ENCODE peak calls at places on chromosomes 5 and 9, in seven cellular contexts. One of them, this sample, is unnamed.

GRCh38 chr5:168525856-168526255 is 3.2 kb upstream of the FBLL1 start:
- DNase-seq in lung: no peak
- DNase-seq in GM12865: no peak
- DNase-seq in NCI-H1092: no peak
- DNase-seq in H1: no peak
- DNase-seq in upper lobe of left lung: no peak
- DNase-seq in HTR-8/SVneo: no peak
- DNase-seq in this sample: no peak

GRCh38 chr9:89597711-89598707 is 6.8 kb upstream of the GADD45G start:
- DNase-seq in lung: peak; percentile 54
- DNase-seq in GM12865: peak; percentile 73
- DNase-seq in NCI-H1092: peak; percentile 46
- DNase-seq in H1: peak; percentile 82
- DNase-seq in upper lobe of left lung: peak; percentile 44
- DNase-seq in HTR-8/SVneo: peak; percentile 27
- DNase-seq in this sample: peak; percentile 61

GRCh38 chr5:150053231-150053626 is 33.1 kb downstream of the CSF1R start:
- DNase-seq in lung: no peak
- DNase-seq in GM12865: no peak
- DNase-seq in NCI-H1092: no peak
- DNase-seq in H1: no peak
- DNase-seq in upper lobe of left lung: peak; percentile 45
- DNase-seq in HTR-8/SVneo: peak; percentile 39
- DNase-seq in this sample: no peak

GRCh38 chr9:17135578-17135904 is 701 bp downstream of the CNTLN start:
- DNase-seq in lung: no peak
- DNase-seq in GM12865: no peak
- DNase-seq in NCI-H1092: no peak
- DNase-seq in H1: no peak
- DNase-seq in upper lobe of left lung: peak; percentile 22
- DNase-seq in HTR-8/SVneo: no peak
- DNase-seq in this sample: peak; percentile 18

GRCh38 chr5:35029333-35029732 is 18.4 kb downstream of the AGXT2 start:
- DNase-seq in lung: no peak
- DNase-seq in GM12865: no peak
- DNase-seq in NCI-H1092: no peak
- DNase-seq in H1: no peak
- DNase-seq in upper lobe of left lung: no peak
- DNase-seq in HTR-8/SVneo: no peak
- DNase-seq in this sample: no peak

GRCh38 chr5:95424526-95424925 is 33.4 kb downstream of the FAM81B start:
- DNase-seq in lung: no peak
- DNase-seq in GM12865: no peak
- DNase-seq in NCI-H1092: no peak
- DNase-seq in H1: no peak
- DNase-seq in upper lobe of left lung: no peak
- DNase-seq in HTR-8/SVneo: no peak
- DNase-seq in this sample: no peak

GRCh38 chr5:876398-877365 is 15.9 kb downstream of the BRD9 start:
- DNase-seq in lung: no peak
- DNase-seq in GM12865: no peak
- DNase-seq in NCI-H1092: no peak
- DNase-seq in H1: no peak
- DNase-seq in upper lobe of left lung: no peak
- DNase-seq in HTR-8/SVneo: no peak
- DNase-seq in this sample: no peak

GRCh38 chr5:168020522-168021294 is 270.7 kb upstream of the WWC1 start:
- DNase-seq in lung: no peak
- DNase-seq in GM12865: no peak
- DNase-seq in NCI-H1092: no peak
- DNase-seq in H1: no peak
- DNase-seq in upper lobe of left lung: no peak
- DNase-seq in HTR-8/SVneo: peak; percentile 36
- DNase-seq in this sample: no peak

GRCh38 chr5:114238771-114239313 is 123.0 kb upstream of the KCNN2 start:
- DNase-seq in lung: no peak
- DNase-seq in GM12865: no peak
- DNase-seq in NCI-H1092: no peak
- DNase-seq in H1: no peak
- DNase-seq in upper lobe of left lung: no peak
- DNase-seq in HTR-8/SVneo: no peak
- DNase-seq in this sample: no peak

GRCh38 chr9:134536101-134536900 is 105.3 kb upstream of the COL5A1 start:
- DNase-seq in lung: no peak
- DNase-seq in GM12865: no peak
- DNase-seq in NCI-H1092: no peak
- DNase-seq in H1: no peak
- DNase-seq in upper lobe of left lung: no peak
- DNase-seq in HTR-8/SVneo: peak; percentile 67
- DNase-seq in this sample: no peak

GRCh38 chr9:133979921-133980863 is 11.9 kb downstream of the VAV2 start:
- DNase-seq in lung: no peak
- DNase-seq in GM12865: no peak
- DNase-seq in NCI-H1092: no peak
- DNase-seq in H1: no peak
- DNase-seq in upper lobe of left lung: no peak
- DNase-seq in HTR-8/SVneo: no peak
- DNase-seq in this sample: no peak

GRCh38 chr5:73726071-73726470 is 100.1 kb downstream of the ARHGEF28 start:
- DNase-seq in lung: no peak
- DNase-seq in GM12865: no peak
- DNase-seq in NCI-H1092: no peak
- DNase-seq in H1: no peak
- DNase-seq in upper lobe of left lung: no peak
- DNase-seq in HTR-8/SVneo: no peak
- DNase-seq in this sample: no peak

GRCh38 chr9:114361542-114361941 is 26.2 kb downstream of the AKNA start:
- DNase-seq in lung: no peak
- DNase-seq in GM12865: no peak
- DNase-seq in NCI-H1092: no peak
- DNase-seq in H1: no peak
- DNase-seq in upper lobe of left lung: no peak
- DNase-seq in HTR-8/SVneo: no peak
- DNase-seq in this sample: no peak

GRCh38 chr9:121895836-121896544 is 197.1 kb downstream of the TTLL11 start:
- DNase-seq in lung: no peak
- DNase-seq in GM12865: no peak
- DNase-seq in NCI-H1092: no peak
- DNase-seq in H1: no peak
- DNase-seq in upper lobe of left lung: no peak
- DNase-seq in HTR-8/SVneo: no peak
- DNase-seq in this sample: peak; percentile 48

GRCh38 chr9:24602687-24603352 is 57.1 kb upstream of the IZUMO3 start:
- DNase-seq in lung: no peak
- DNase-seq in GM12865: no peak
- DNase-seq in NCI-H1092: no peak
- DNase-seq in H1: no peak
- DNase-seq in upper lobe of left lung: no peak
- DNase-seq in HTR-8/SVneo: no peak
- DNase-seq in this sample: no peak

GRCh38 chr9:15935661-15936315 is 382.9 kb downstream of the CCDC171 start:
- DNase-seq in lung: no peak
- DNase-seq in GM12865: no peak
- DNase-seq in NCI-H1092: peak; percentile 39
- DNase-seq in H1: no peak
- DNase-seq in upper lobe of left lung: no peak
- DNase-seq in HTR-8/SVneo: no peak
- DNase-seq in this sample: no peak

GRCh38 chr5:73365301-73365853 is 83.2 kb downstream of the FOXD1 start:
- DNase-seq in lung: no peak
- DNase-seq in GM12865: no peak
- DNase-seq in NCI-H1092: no peak
- DNase-seq in H1: no peak
- DNase-seq in upper lobe of left lung: no peak
- DNase-seq in HTR-8/SVneo: no peak
- DNase-seq in this sample: no peak

GRCh38 chr9:116806075-116806474 is 119.0 kb downstream of the TRIM32 start:
- DNase-seq in lung: no peak
- DNase-seq in GM12865: peak; percentile 13
- DNase-seq in NCI-H1092: no peak
- DNase-seq in H1: peak; percentile 55
- DNase-seq in upper lobe of left lung: no peak
- DNase-seq in HTR-8/SVneo: no peak
- DNase-seq in this sample: no peak

GRCh38 chr9:108784128-108784490 is 71.7 kb downstream of the ACTL7B start:
- DNase-seq in lung: no peak
- DNase-seq in GM12865: no peak
- DNase-seq in NCI-H1092: no peak
- DNase-seq in H1: no peak
- DNase-seq in upper lobe of left lung: no peak
- DNase-seq in HTR-8/SVneo: no peak
- DNase-seq in this sample: no peak

GRCh38 chr9:127535834-127536233 is 76.2 kb upstream of the STXBP1 start:
- DNase-seq in lung: no peak
- DNase-seq in GM12865: no peak
- DNase-seq in NCI-H1092: no peak
- DNase-seq in H1: no peak
- DNase-seq in upper lobe of left lung: no peak
- DNase-seq in HTR-8/SVneo: no peak
- DNase-seq in this sample: no peak

GRCh38 chr9:76595645-76596044 is 136.7 kb downstream of the GCNT1 start:
- DNase-seq in lung: no peak
- DNase-seq in GM12865: no peak
- DNase-seq in NCI-H1092: no peak
- DNase-seq in H1: no peak
- DNase-seq in upper lobe of left lung: no peak
- DNase-seq in HTR-8/SVneo: no peak
- DNase-seq in this sample: no peak

GRCh38 chr5:16726538-16726946 is 109.7 kb upstream of the RETREG1 start:
- DNase-seq in lung: no peak
- DNase-seq in GM12865: peak; percentile 43
- DNase-seq in NCI-H1092: no peak
- DNase-seq in H1: no peak
- DNase-seq in upper lobe of left lung: no peak
- DNase-seq in HTR-8/SVneo: no peak
- DNase-seq in this sample: no peak

GRCh38 chr5:103829585-103829984 is 267.0 kb upstream of the NUDT12 start:
- DNase-seq in lung: no peak
- DNase-seq in GM12865: peak; percentile 8
- DNase-seq in NCI-H1092: no peak
- DNase-seq in H1: peak; percentile 66
- DNase-seq in upper lobe of left lung: no peak
- DNase-seq in HTR-8/SVneo: no peak
- DNase-seq in this sample: no peak

GRCh38 chr5:72231989-72232703 is 87.9 kb downstream of the MRPS27 start:
- DNase-seq in lung: no peak
- DNase-seq in GM12865: peak; percentile 40
- DNase-seq in NCI-H1092: no peak
- DNase-seq in H1: no peak
- DNase-seq in upper lobe of left lung: no peak
- DNase-seq in HTR-8/SVneo: no peak
- DNase-seq in this sample: peak; percentile 37

GRCh38 chr5:178237431-178238312 is 5.1 kb upstream of the PHYKPL start:
- DNase-seq in lung: no peak
- DNase-seq in GM12865: no peak
- DNase-seq in NCI-H1092: no peak
- DNase-seq in H1: no peak
- DNase-seq in upper lobe of left lung: no peak
- DNase-seq in HTR-8/SVneo: no peak
- DNase-seq in this sample: no peak

GRCh38 chr5:169547508-169547907 is 36.1 kb upstream of the SPDL1 start:
- DNase-seq in lung: no peak
- DNase-seq in GM12865: no peak
- DNase-seq in NCI-H1092: no peak
- DNase-seq in H1: no peak
- DNase-seq in upper lobe of left lung: no peak
- DNase-seq in HTR-8/SVneo: no peak
- DNase-seq in this sample: no peak

GRCh38 chr9:98530275-98530674 is 178.5 kb downstream of the GABBR2 start:
- DNase-seq in lung: no peak
- DNase-seq in GM12865: no peak
- DNase-seq in NCI-H1092: no peak
- DNase-seq in H1: no peak
- DNase-seq in upper lobe of left lung: no peak
- DNase-seq in HTR-8/SVneo: no peak
- DNase-seq in this sample: no peak

GRCh38 chr9:112020680-112021596 is 124.3 kb downstream of the UGCG start:
- DNase-seq in lung: no peak
- DNase-seq in GM12865: peak; percentile 57
- DNase-seq in NCI-H1092: no peak
- DNase-seq in H1: no peak
- DNase-seq in upper lobe of left lung: no peak
- DNase-seq in HTR-8/SVneo: peak; percentile 31
- DNase-seq in this sample: no peak

GRCh38 chr5:150428106-150428876 is 15.6 kb upstream of the CD74 start:
- DNase-seq in lung: no peak
- DNase-seq in GM12865: no peak
- DNase-seq in NCI-H1092: no peak
- DNase-seq in H1: no peak
- DNase-seq in upper lobe of left lung: peak; percentile 50
- DNase-seq in HTR-8/SVneo: no peak
- DNase-seq in this sample: no peak

GRCh38 chr9:91219557-91219956 is 142.2 kb downstream of the AUH start:
- DNase-seq in lung: no peak
- DNase-seq in GM12865: no peak
- DNase-seq in NCI-H1092: no peak
- DNase-seq in H1: no peak
- DNase-seq in upper lobe of left lung: no peak
- DNase-seq in HTR-8/SVneo: no peak
- DNase-seq in this sample: no peak

GRCh38 chr9:9719373-9720112 is 893.3 kb downstream of the PTPRD start:
- DNase-seq in lung: no peak
- DNase-seq in GM12865: peak; percentile 2
- DNase-seq in NCI-H1092: no peak
- DNase-seq in H1: no peak
- DNase-seq in upper lobe of left lung: no peak
- DNase-seq in HTR-8/SVneo: no peak
- DNase-seq in this sample: no peak

GRCh38 chr5:177421046-177421798 is 5.3 kb upstream of the GRK6 start:
- DNase-seq in lung: no peak
- DNase-seq in GM12865: no peak
- DNase-seq in NCI-H1092: no peak
- DNase-seq in H1: no peak
- DNase-seq in upper lobe of left lung: no peak
- DNase-seq in HTR-8/SVneo: no peak
- DNase-seq in this sample: no peak

GRCh38 chr5:158837908-158838307 is 261.8 kb downstream of the EBF1 start:
- DNase-seq in lung: no peak
- DNase-seq in GM12865: no peak
- DNase-seq in NCI-H1092: no peak
- DNase-seq in H1: no peak
- DNase-seq in upper lobe of left lung: no peak
- DNase-seq in HTR-8/SVneo: no peak
- DNase-seq in this sample: no peak

GRCh38 chr5:11182441-11183080 is 421.5 kb upstream of the DAP start:
- DNase-seq in lung: no peak
- DNase-seq in GM12865: peak; percentile 51
- DNase-seq in NCI-H1092: no peak
- DNase-seq in H1: no peak
- DNase-seq in upper lobe of left lung: no peak
- DNase-seq in HTR-8/SVneo: peak; percentile 48
- DNase-seq in this sample: no peak

GRCh38 chr9:2120926-2121689 is 106.0 kb downstream of the SMARCA2 start:
- DNase-seq in lung: no peak
- DNase-seq in GM12865: no peak
- DNase-seq in NCI-H1092: no peak
- DNase-seq in H1: no peak
- DNase-seq in upper lobe of left lung: no peak
- DNase-seq in HTR-8/SVneo: peak; percentile 9
- DNase-seq in this sample: no peak

GRCh38 chr9:114098660-114099522 is at the start of gene KIF12:
- DNase-seq in lung: peak; percentile 64
- DNase-seq in GM12865: no peak
- DNase-seq in NCI-H1092: no peak
- DNase-seq in H1: peak; percentile 86
- DNase-seq in upper lobe of left lung: peak; percentile 75
- DNase-seq in HTR-8/SVneo: no peak
- DNase-seq in this sample: peak; percentile 60